ENCODE peak calls at places on chromosomes 4 and X, in four cellular contexts. L is EL; F is mesendoderm; H is activated naive CD8-positive, alpha-beta T cell treated with anti-CD3 and anti-CD28 coated beads, Interleukin-2, amount 10 ng/mL, durations not matched to agents 7 days and 5 days. C is an unnamed sample.

GRCh38 chr4:7909966-7910720 is 29.5 kb downstream of the AFAP1 start:
- DNase-seq in F (no peak), H (no peak), L (peak; percentile 45), C (peak; percentile 60)

GRCh38 chr4:20544645-20545044 is 155.6 kb upstream of the PACRGL start:
- DNase-seq in F (peak; percentile 53), H (no peak), L (peak; percentile 39), C (no peak)

GRCh38 chr4:128600410-128600809 is 209.1 kb upstream of the JADE1 start:
- DNase-seq in L (no peak), F (peak; percentile 21), H (no peak), C (no peak)

GRCh38 chr4:96347582-96347981 is 507.7 kb downstream of the PDHA2 start:
- DNase-seq in H (no peak), L (no peak), F (no peak), C (peak; percentile 17)

GRCh38 chr4:94488667-94489066 is 36.9 kb downstream of the PDLIM5 start:
- DNase-seq in L (peak; percentile 92), F (no peak), H (no peak), C (peak; percentile 21)

GRCh38 chr4:1216869-1217294 is 32.0 kb downstream of the CTBP1 start:
- DNase-seq in H (peak; percentile 79), F (no peak), L (no peak), C (no peak)

GRCh38 chrX:120999413-120999812 is 13.9 kb upstream of the CT47A1 start:
- DNase-seq in F (no peak), L (no peak), H (no peak), C (no peak)

GRCh38 chr4:82898322-82899243 is 2.0 kb upstream of the THAP9 start:
- DNase-seq in H (no peak), L (peak; percentile 85), F (peak; percentile 36), C (no peak)

GRCh38 chrX:21733705-21734104 is 24.2 kb downstream of the SMPX start:
- DNase-seq in L (no peak), H (no peak), F (no peak), C (no peak)

GRCh38 chr4:83109480-83110221 is 4.9 kb downstream of the PLAC8 start:
- DNase-seq in L (peak; percentile 59), H (peak; percentile 72), F (peak; percentile 82), C (peak; percentile 77)

GRCh38 chrX:39736219-39737211 is 361.2 kb downstream of the BCOR start:
- DNase-seq in F (no peak), L (peak; percentile 75), H (no peak), C (no peak)

GRCh38 chr4:140743194-140743931 is 12.8 kb downstream of the TBC1D9 start:
- DNase-seq in L (peak; percentile 40), H (no peak), F (peak; percentile 75), C (peak; percentile 72)

GRCh38 chr4:40575846-40576245 is 53.8 kb downstream of the RBM47 start:
- DNase-seq in H (no peak), L (peak; percentile 49), F (peak; percentile 91), C (peak; percentile 82)

GRCh38 chr4:2085496-2085901 is 26.4 kb downstream of the NAT8L start:
- DNase-seq in L (no peak), H (no peak), F (no peak), C (no peak)

GRCh38 chr4:125689839-125690238 is 375.1 kb downstream of the FAT4 start:
- DNase-seq in L (no peak), F (no peak), H (no peak), C (no peak)

GRCh38 chr4:168264903-168265302 is 53.6 kb downstream of the DDX60 start:
- DNase-seq in L (no peak), F (no peak), H (no peak), C (no peak)